ENCODE peak calls at places on chromosomes 6 and 20, in five cellular contexts. J is NB4, R is foreskin fibroblast, Z is fibroblast of mammary gland, O is cardiac muscle cell. X is an unnamed sample.
A peak's percentile ranks its signal among the peaks of the same experiment; 100 is the strongest.

GRCh38 chr6:137868721-137869631 is 1.9 kb downstream of the TNFAIP3 start:
- DNase-seq in J (no peak), R (no peak), Z (no peak), O (no peak), X (no peak)

GRCh38 chr6:136335736-136336362 is 46.2 kb upstream of the BCLAF1 start:
- DNase-seq in J (no peak), R (no peak), Z (no peak), O (no peak), X (no peak)

GRCh38 chr6:18308070-18308735 is 43.9 kb upstream of the DEK start:
- DNase-seq in J (no peak), R (peak; percentile 35), Z (peak; percentile 9), O (no peak), X (no peak)

GRCh38 chr6:79712144-79712543 is 81.0 kb downstream of the SH3BGRL2 start:
- DNase-seq in J (no peak), R (no peak), Z (no peak), O (no peak), X (no peak)

GRCh38 chr20:33685328-33686007 is 717 bp downstream of the E2F1 start:
- DNase-seq in J (peak; percentile 88), R (no peak), Z (peak; percentile 29), O (no peak), X (no peak)

GRCh38 chr6:2959909-2960719 is 11.3 kb downstream of the SERPINB6 start:
- DNase-seq in J (no peak), R (peak; percentile 85), Z (peak; percentile 81), O (peak; percentile 59), X (no peak)

GRCh38 chr20:23304616-23305015 is 46.0 kb upstream of the NXT1 start:
- DNase-seq in J (no peak), R (no peak), Z (no peak), O (no peak), X (no peak)

GRCh38 chr6:141483561-141484061 is 649.1 kb upstream of the GJE1 start:
- DNase-seq in J (peak; percentile 95), R (peak; percentile 95), Z (peak; percentile 100), O (peak; percentile 94), X (peak; percentile 75)

GRCh38 chr6:24924956-24925355 is 10.8 kb downstream of the RIPOR2 start:
- DNase-seq in J (no peak), R (no peak), Z (no peak), O (no peak), X (no peak)

GRCh38 chr6:124987291-124987690 is 25.1 kb downstream of the RNF217 start:
- DNase-seq in J (no peak), R (no peak), Z (no peak), O (peak; percentile 34), X (no peak)

GRCh38 chr6:26175428-26176181 is 88.4 kb downstream of the HFE start:
- DNase-seq in J (peak; percentile 89), R (peak; percentile 50), Z (peak; percentile 80), O (peak; percentile 82), X (no peak)

GRCh38 chr20:20489054-20489453 is 121.2 kb downstream of the INSM1 start:
- DNase-seq in J (no peak), R (no peak), Z (peak; percentile 45), O (no peak), X (no peak)

GRCh38 chr6:113967777-113968176 is 3.2 kb downstream of the HDAC2 start:
- DNase-seq in J (no peak), R (no peak), Z (no peak), O (no peak), X (no peak)

GRCh38 chr6:137044366-137045220 is at the start of gene IL20RA:
- DNase-seq in J (no peak), R (no peak), Z (no peak), O (peak; percentile 15), X (no peak)

GRCh38 chr6:35093118-35093445 is 48.1 kb downstream of the TCP11 start:
- DNase-seq in J (no peak), R (no peak), Z (peak; percentile 18), O (no peak), X (no peak)

GRCh38 chr6:132304891-132305305 is 96.4 kb downstream of the MOXD1 start:
- DNase-seq in J (no peak), R (no peak), Z (no peak), O (no peak), X (no peak)

GRCh38 chr6:121756643-121757042 is 321.2 kb downstream of the GJA1 start:
- DNase-seq in J (no peak), R (no peak), Z (no peak), O (no peak), X (no peak)

GRCh38 chr6:90537723-90538407 is 49.0 kb downstream of the MAP3K7 start:
- DNase-seq in J (peak; percentile 89), R (peak; percentile 18), Z (peak; percentile 8), O (peak; percentile 43), X (no peak)

GRCh38 chr20:25236450-25237304 is 11.2 kb upstream of the PYGB start:
- DNase-seq in J (no peak), R (no peak), Z (no peak), O (no peak), X (no peak)

GRCh38 chr6:161798844-161799394 is 525.1 kb upstream of the AGPAT4 start:
- DNase-seq in J (no peak), R (no peak), Z (no peak), O (no peak), X (no peak)

GRCh38 chr6:56279346-56280080 is 32.1 kb upstream of the COL21A1 start:
- DNase-seq in J (no peak), R (no peak), Z (peak; percentile 23), O (peak; percentile 13), X (no peak)

GRCh38 chr6:16061833-16062232 is 67.1 kb upstream of the MYLIP start:
- DNase-seq in J (no peak), R (no peak), Z (no peak), O (no peak), X (no peak)

GRCh38 chr20:22425344-22426295 is 158.8 kb downstream of the FOXA2 start:
- DNase-seq in J (no peak), R (no peak), Z (no peak), O (peak; percentile 40), X (no peak)

GRCh38 chr20:36112112-36112511 is 42.4 kb upstream of the EPB41L1 start:
- DNase-seq in J (no peak), R (no peak), Z (no peak), O (no peak), X (no peak)

GRCh38 chr6:143549630-143550268 is 38.2 kb upstream of the FUCA2 start:
- DNase-seq in J (no peak), R (no peak), Z (no peak), O (no peak), X (no peak)

GRCh38 chr6:109039795-109040194 is 54.9 kb downstream of the SESN1 start:
- DNase-seq in J (peak; percentile 67), R (no peak), Z (no peak), O (peak; percentile 39), X (no peak)

GRCh38 chr6:79672631-79673065 is 41.5 kb downstream of the SH3BGRL2 start:
- DNase-seq in J (peak; percentile 25), R (peak; percentile 10), Z (peak; percentile 49), O (peak; percentile 41), X (no peak)

GRCh38 chr20:25135031-25135430 is 53.1 kb upstream of the VSX1 start:
- DNase-seq in J (no peak), R (no peak), Z (no peak), O (no peak), X (no peak)

GRCh38 chr6:55174211-55175013 is at the start of gene HCRTR2:
- DNase-seq in J (no peak), R (no peak), Z (no peak), O (peak; percentile 0), X (no peak)

GRCh38 chr6:153131037-153131981 is at the start of gene RGS17:
- DNase-seq in J (no peak), R (peak; percentile 68), Z (peak; percentile 71), O (peak; percentile 88), X (no peak)

GRCh38 chr6:106974999-106975698 is 620 bp upstream of the CD24 start:
- DNase-seq in J (peak; percentile 62), R (no peak), Z (peak; percentile 4), O (peak; percentile 7), X (no peak)

GRCh38 chr20:63552481-63553249 is 1.3 kb upstream of the FNDC11 start:
- DNase-seq in J (peak; percentile 86), R (no peak), Z (no peak), O (no peak), X (no peak)

GRCh38 chr6:43095939-43096338 is 19.8 kb downstream of the PTK7 start:
- DNase-seq in J (no peak), R (no peak), Z (no peak), O (no peak), X (no peak)
- H3K4me3 ChIP-seq in J (no peak overlapping the region), R (no peak overlapping the region), Z (no peak overlapping the region), O (no peak overlapping the region), X (no peak overlapping the region)

DNA sequence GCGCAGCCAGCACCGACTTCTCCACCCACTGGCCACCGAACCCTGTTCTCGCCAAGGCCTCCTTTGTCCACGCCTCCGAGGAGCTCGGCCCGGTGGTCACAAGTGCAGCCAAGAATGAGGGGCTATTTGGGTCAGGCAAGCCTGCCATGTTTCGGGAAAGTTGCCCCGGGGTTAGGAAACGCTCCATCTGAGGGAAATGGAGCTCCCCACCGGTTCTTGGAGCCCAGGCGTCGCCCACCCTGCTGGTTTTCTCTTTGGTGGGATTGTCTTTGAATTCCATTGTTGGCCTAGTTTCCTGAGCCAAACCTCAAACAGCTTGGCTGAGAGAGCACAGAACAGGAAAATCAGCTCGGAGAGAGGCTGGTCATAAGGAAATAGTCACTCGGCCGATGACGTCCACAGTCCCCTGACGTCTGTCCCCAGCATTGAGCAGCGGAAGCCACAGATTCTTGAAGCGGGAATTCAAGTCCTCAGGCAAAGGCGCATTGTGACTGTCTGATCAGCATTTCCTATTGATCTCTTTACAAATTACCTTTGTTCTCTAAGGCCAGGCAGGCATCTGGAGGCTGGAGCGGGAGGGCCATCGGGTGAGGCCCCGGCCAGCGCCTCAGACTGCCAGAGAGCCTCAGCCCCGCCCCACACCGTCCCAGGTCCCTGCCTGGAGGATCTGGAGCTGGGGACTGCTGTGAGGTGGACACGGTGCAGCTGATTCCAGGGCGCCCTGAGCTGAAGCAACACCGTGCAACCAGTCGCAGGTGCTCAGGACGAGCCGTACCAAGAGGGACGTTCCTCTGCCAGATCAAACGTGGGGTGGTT is 138.6 kb downstream of the DLL1 start:
- DNase-seq in J (no peak), R (no peak), Z (peak; percentile 22), O (no peak), X (no peak)
- H3K4me3 ChIP-seq in J (no peak overlapping the region), R (no peak overlapping the region), Z (no peak overlapping the region), O (no peak overlapping the region), X (no peak overlapping the region)

DNA sequence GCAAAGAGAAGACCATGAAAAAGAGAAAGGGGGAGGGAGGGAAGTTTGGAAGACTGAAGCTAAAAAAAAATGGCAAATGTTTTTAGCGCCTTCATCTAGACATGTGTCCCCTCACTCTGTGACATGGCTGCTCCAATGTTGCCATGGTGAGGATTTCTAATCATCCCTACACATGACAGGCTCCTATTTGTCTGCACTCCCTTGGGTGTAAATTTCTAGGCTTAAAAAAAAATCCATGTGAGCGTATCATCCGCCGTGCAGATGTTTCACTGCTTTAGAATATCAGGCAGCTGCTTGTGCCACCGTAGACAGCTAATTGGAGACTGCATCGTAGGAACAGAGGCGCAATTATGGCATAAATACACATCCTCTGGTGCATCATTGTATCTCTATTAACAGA is 761.2 kb upstream of the MMS22L start:
- DNase-seq in J (no peak), R (no peak), Z (no peak), O (no peak), X (no peak)
- H3K4me3 ChIP-seq in J (no peak overlapping the region), R (no peak overlapping the region), Z (no peak overlapping the region), O (no peak overlapping the region), X (no peak overlapping the region)

GRCh38 chr6:52306972-52307849 is 22.7 kb upstream of the MCM3 start:
- DNase-seq in J (peak; percentile 30), R (no peak), Z (no peak), O (no peak), X (no peak)
- H3K4me3 ChIP-seq in J (no peak overlapping the region), R (no peak overlapping the region), Z (no peak overlapping the region), O (no peak overlapping the region), X (no peak overlapping the region)

X was measured in SK-N-MC.